ENCODE peak calls at places on chromosome 7, in five cellular contexts. E is HS-5; P is stimulated activated CD4-positive, alpha-beta T cell treated with anti-CD3 and anti-CD28 coated beads, Interleukin-1b, Interleukin-23, amount 100 ng/mL, for 48 hours; Y is HepG2; Z is H54. G is an unnamed sample.
A peak's percentile ranks its signal among the peaks of the same experiment; 100 is the strongest.

GRCh38 chr7:84913731-84914130 is 273.1 kb downstream of the SEMA3D start:
- DNase-seq in E (peak; percentile 5), P (no peak), Y (no peak), Z (no peak), G (no peak)

GRCh38 chr7:25069900-25070443 is 55.1 kb downstream of the CYCS start:
- DNase-seq in E (peak; percentile 68), P (peak; percentile 24), Y (peak; percentile 64), Z (peak; percentile 72), G (no peak)

GRCh38 chr7:124856299-124856888 is 73.2 kb downstream of the POT1 start:
- DNase-seq in E (peak; percentile 8), P (no peak), Y (peak; percentile 37), Z (peak; percentile 2), G (no peak)

GRCh38 chr7:922334-923107 is 32.0 kb downstream of the ADAP1 start:
- DNase-seq in E (no peak), P (peak; percentile 29), Y (no peak), Z (no peak), G (no peak)

GRCh38 chr7:6705959-6706665 is 635 bp downstream of the ZNF12 start:
- DNase-seq in E (no peak), P (peak; percentile 22), Y (peak; percentile 9), Z (peak; percentile 32), G (no peak)

GRCh38 chr7:125445901-125446300 is 516.3 kb upstream of the POT1 start:
- DNase-seq in E (no peak), P (no peak), Y (no peak), Z (no peak), G (no peak)

GRCh38 chr7:30430777-30431176 is 47.8 kb downstream of the NOD1 start:
- DNase-seq in E (no peak), P (no peak), Y (no peak), Z (no peak), G (no peak)

GRCh38 chr7:94396044-94396443 is 1.3 kb downstream of the COL1A2 start:
- DNase-seq in E (peak; percentile 18), P (no peak), Y (no peak), Z (peak; percentile 15), G (no peak)

GRCh38 chr7:103797647-103798307 is 191.7 kb downstream of the RELN start:
- DNase-seq in E (no peak), P (no peak), Y (no peak), Z (no peak), G (no peak)

GRCh38 chr7:51878869-51879268 is 562.3 kb upstream of the COBL start:
- DNase-seq in E (no peak), P (no peak), Y (no peak), Z (no peak), G (no peak)

GRCh38 chr7:11237742-11238141 is 264.1 kb downstream of the PHF14 start:
- DNase-seq in E (no peak), P (no peak), Y (no peak), Z (peak; percentile 9), G (no peak)

GRCh38 chr7:79789584-79790345 is 336.3 kb upstream of the MAGI2 start:
- DNase-seq in E (no peak), P (no peak), Y (no peak), Z (no peak), G (no peak)

GRCh38 chr7:110839866-110840265 is 251.1 kb upstream of the LRRN3 start:
- DNase-seq in E (no peak), P (no peak), Y (peak; percentile 33), Z (no peak), G (no peak)

GRCh38 chr7:73721237-73721848 is 1.9 kb upstream of the STX1A start:
- DNase-seq in E (no peak), P (no peak), Y (no peak), Z (no peak), G (no peak)

GRCh38 chr7:126606331-126606730 is 646.4 kb downstream of the GRM8 start:
- DNase-seq in E (no peak), P (no peak), Y (no peak), Z (no peak), G (no peak)

GRCh38 chr7:41445951-41446350 is 256.9 kb downstream of the INHBA start:
- DNase-seq in E (no peak), P (no peak), Y (no peak), Z (no peak), G (no peak)

GRCh38 chr7:2729893-2730716 is 42.1 kb downstream of the AMZ1 start:
- DNase-seq in E (no peak), P (no peak), Y (no peak), Z (no peak), G (no peak)

GRCh38 chr7:98619450-98620321 is 2.6 kb downstream of the NPTX2 start:
- DNase-seq in E (no peak), P (no peak), Y (peak; percentile 69), Z (peak; percentile 43), G (no peak)

GRCh38 chr7:151871904-151872303 is 5.0 kb downstream of the PRKAG2 start:
- DNase-seq in E (no peak), P (no peak), Y (no peak), Z (peak; percentile 30), G (no peak)

GRCh38 chr7:117041822-117042221 is 88.5 kb downstream of the ST7 start:
- DNase-seq in E (no peak), P (no peak), Y (no peak), Z (no peak), G (no peak)

GRCh38 chr7:117871778-117872538 is 1.3 kb downstream of the CTTNBP2 start:
- DNase-seq in E (no peak), P (no peak), Y (no peak), Z (no peak), G (no peak)

GRCh38 chr7:74307738-74308505 is 18.7 kb downstream of the CLIP2 start:
- DNase-seq in E (no peak), P (no peak), Y (no peak), Z (no peak), G (no peak)

GRCh38 chr7:84317536-84317935 is 122.9 kb upstream of the SEMA3A start:
- DNase-seq in E (no peak), P (no peak), Y (no peak), Z (no peak), G (no peak)

GRCh38 chr7:27150568-27151340 is 1.6 kb downstream of the HOXA3 start:
- DNase-seq in E (peak; percentile 74), P (peak; percentile 57), Y (peak; percentile 42), Z (peak; percentile 100), G (no peak)

GRCh38 chr7:112788778-112789343 is 1.3 kb downstream of the TMEM168 start:
- DNase-seq in E (no peak), P (no peak), Y (no peak), Z (no peak), G (no peak)